ENCODE peak calls at places on chromosome 1, in nine cellular contexts. R is effector memory CD8-positive, alpha-beta T cell; S is activated CD8-positive, alpha-beta memory T cell treated with anti-CD3 and anti-CD28 coated beads, Interleukin-2, amount 50 U/mL, for 48 hours; X is activated naive CD4-positive, alpha-beta T cell; O is mesendoderm; B is lower leg skin; G is SK-N-SH; K is skeletal muscle cell; Q is cardiac fibroblast. J is an unnamed sample.

GRCh38 chr1:199720496-199720895 is 307.0 kb upstream of the NR5A2 start:
- DNase-seq in X (no peak), O (peak), R (no peak), Q (no peak), G (no peak), S (no peak), B (no peak), K (no peak), J (no peak)

GRCh38 chr1:38724160-38725131 is 135.1 kb downstream of the RRAGC start:
- DNase-seq in G (no peak), Q (no peak), B (peak), O (no peak), K (no peak), X (no peak), S (no peak), R (no peak), J (no peak)

GRCh38 chr1:245599413-245600174 is 444.8 kb downstream of the KIF26B start:
- DNase-seq in X (no peak), B (peak), O (peak), S (no peak), Q (peak), R (no peak), G (no peak), K (peak), J (peak)

GRCh38 chr1:52385376-52385775 is 18.8 kb downstream of the ORC1 start:
- DNase-seq in B (no peak), S (no peak), G (no peak), O (no peak), Q (no peak), K (no peak), R (no peak), X (no peak), J (no peak)

GRCh38 chr1:23376890-23377811 is 7.5 kb upstream of the ZNF436 start:
- DNase-seq in S (no peak), X (no peak), Q (peak), R (no peak), K (no peak), B (no peak), O (no peak), G (no peak), J (peak)

GRCh38 chr1:23021834-23022233 is 2.6 kb downstream of the KDM1A start:
- DNase-seq in S (no peak), Q (no peak), G (no peak), K (no peak), R (no peak), O (no peak), B (no peak), X (no peak), J (no peak)

GRCh38 chr1:195939844-195940243 is 668.4 kb downstream of the KCNT2 start:
- DNase-seq in S (no peak), X (no peak), Q (peak), B (no peak), R (no peak), G (no peak), K (no peak), O (peak), J (peak)

GRCh38 chr1:38444311-38444710 is 397.7 kb upstream of the POU3F1 start:
- DNase-seq in Q (no peak), K (peak), S (no peak), R (no peak), G (no peak), O (no peak), B (no peak), X (no peak), J (no peak)

GRCh38 chr1:981491-981954 is 370 bp downstream of the PERM1 start:
- DNase-seq in S (no peak), R (no peak), G (no peak), O (no peak), B (no peak), Q (no peak), X (no peak), K (no peak), J (no peak)

GRCh38 chr1:72037745-72038343 is 244.5 kb downstream of the NEGR1 start:
- DNase-seq in Q (peak), O (peak), B (no peak), K (peak), R (no peak), S (peak), G (no peak), X (no peak), J (no peak)

GRCh38 chr1:12196641-12197482 is 30.1 kb downstream of the TNFRSF1B start:
- DNase-seq in Q (no peak), X (no peak), B (no peak), G (no peak), O (peak), R (no peak), K (no peak), S (no peak), J (peak)

GRCh38 chr1:28062806-28063205 is 25.6 kb downstream of the EYA3 start:
- DNase-seq in X (peak), Q (peak), O (no peak), S (no peak), B (no peak), G (no peak), K (no peak), R (no peak), J (no peak)

GRCh38 chr1:215082532-215083407 is at the start of gene KCNK2:
- DNase-seq in O (peak), S (peak), B (no peak), G (peak), R (no peak), X (no peak), K (no peak), Q (peak), J (peak)

GRCh38 chr1:40438391-40439015 is 11.8 kb upstream of the ZFP69B start:
- DNase-seq in R (peak), X (no peak), K (no peak), B (no peak), S (no peak), Q (peak), O (peak), G (peak), J (no peak)

GRCh38 chr1:28915036-28915895 is 897 bp downstream of the EPB41 start:
- DNase-seq in R (peak), Q (no peak), O (peak), B (no peak), G (peak), K (no peak), S (peak), X (peak), J (peak)

GRCh38 chr1:220385158-220385557 is 112.9 kb upstream of the RAB3GAP2 start:
- DNase-seq in O (no peak), K (no peak), Q (no peak), R (no peak), S (no peak), X (no peak), B (no peak), G (no peak), J (no peak)